ENCODE peak calls at places on chromosome 12, in seven cellular contexts. L, R, A, E, I, O and K are unnamed samples. For H3K27me3, the result is how much of the 10 kb centered on the place peaks cover.

GRCh38 chr12:43338848-43339526 is 213.0 kb downstream of the ADAMTS20 start:
- DNase-seq in L (no peak), R (no peak), A (no peak), E (no peak), I (no peak), O (no peak), K (no peak)

GRCh38 chr12:116601524-116601923 is 42.3 kb downstream of the MAP1LC3B2 start:
- DNase-seq in L (no peak), R (no peak), A (no peak), E (no peak), I (no peak), O (no peak), K (no peak)

GRCh38 chr12:125509195-125509594 is 444.0 kb downstream of the AACS start:
- DNase-seq in L (no peak), R (no peak), A (no peak), E (no peak), I (no peak), O (no peak), K (no peak)

GRCh38 chr12:2170376-2170775 is 117.6 kb downstream of the CACNA1C start:
- DNase-seq in L (no peak), R (no peak), A (no peak), E (no peak), I (no peak), O (no peak), K (no peak)

GRCh38 chr12:43696154-43696553 is 62.4 kb downstream of the PUS7L start:
- DNase-seq in L (no peak), R (no peak), A (no peak), E (no peak), I (no peak), O (no peak), K (no peak)

GRCh38 chr12:42609605-42610004 is 20.1 kb upstream of the PRICKLE1 start:
- DNase-seq in L (no peak), R (no peak), A (no peak), E (no peak), I (no peak), O (no peak), K (no peak)

GRCh38 chr12:22514875-22515274 is 29.5 kb downstream of the C2CD5 start:
- DNase-seq in L (no peak), R (no peak), A (no peak), E (no peak), I (no peak), O (no peak), K (no peak)

GRCh38 chr12:46808955-46809697 is 16.7 kb downstream of the SLC38A4 start:
- DNase-seq in L (no peak), R (no peak), A (no peak), E (no peak), I (no peak), O (no peak), K (no peak)

GRCh38 chr12:83161451-83161850 is 474.7 kb downstream of the TMTC2 start:
- DNase-seq in L (no peak), R (no peak), A (no peak), E (no peak), I (no peak), O (no peak), K (no peak)

GRCh38 chr12:122166422-122167327 is 7.3 kb downstream of the IL31 start:
- DNase-seq in L (no peak), R (no peak), A (no peak), E (no peak), I (no peak), O (no peak), K (no peak)

GRCh38 chr12:103326190-103326589 is 169.6 kb downstream of the C12orf42 start:
- DNase-seq in L (no peak), R (no peak), A (no peak), E (no peak), I (no peak), O (no peak), K (no peak)

GRCh38 chr12:57127101-57127709 is 1.1 kb upstream of the LRP1 start:
- DNase-seq in L (no peak), R (peak), A (peak), E (no peak), I (peak), O (peak), K (peak)

GRCh38 chr12:2179953-2180736 is 127.4 kb downstream of the CACNA1C start:
- DNase-seq in L (no peak), R (peak), A (peak), E (no peak), I (peak), O (no peak), K (peak)

GRCh38 chr12:13100882-13101769 is 2.3 kb downstream of the GSG1 start:
- DNase-seq in L (peak), R (peak), A (peak), E (peak), I (peak), O (peak), K (peak)

GRCh38 chr12:646303-647038 is 16.8 kb downstream of the NINJ2 start:
- DNase-seq in L (no peak), R (peak), A (peak), E (no peak), I (peak), O (no peak), K (peak)

GRCh38 chr12:11724888-11725310 is 75.4 kb downstream of the ETV6 start:
- DNase-seq in L (no peak), R (no peak), A (no peak), E (no peak), I (no peak), O (no peak), K (no peak)

GRCh38 chr12:111756196-111756595 is 10.5 kb upstream of the ALDH2 start:
- DNase-seq in L (peak), R (no peak), A (no peak), E (no peak), I (no peak), O (no peak), K (no peak)

GRCh38 chr12:2856901-2857495 is at the start of gene TEX52:
- DNase-seq in L (no peak), R (no peak), A (no peak), E (no peak), I (no peak), O (no peak), K (no peak)

GRCh38 chr12:56127485-56127887 is 581 bp upstream of the ESYT1 start:
- DNase-seq in L (no peak), R (no peak), A (no peak), E (no peak), I (no peak), O (no peak), K (no peak)

GRCh38 chr12:113246478-113247122 is 25.3 kb downstream of the TPCN1 start:
- DNase-seq in L (no peak), R (no peak), A (no peak), E (no peak), I (peak), O (no peak), K (no peak)

GRCh38 chr12:1836854-1837411 is 16.6 kb downstream of the LRTM2 start:
- DNase-seq in L (peak), R (no peak), A (no peak), E (no peak), I (no peak), O (no peak), K (peak)

GRCh38 chr12:116314477-116314876 is 37.0 kb upstream of the MED13L start:
- DNase-seq in L (no peak), R (no peak), A (no peak), E (no peak), I (no peak), O (no peak), K (peak)

GRCh38 chr12:131205534-131205933 is 251.8 kb downstream of the ADGRD1 start:
- DNase-seq in L (no peak), R (no peak), A (no peak), E (no peak), I (no peak), O (no peak), K (no peak)

GRCh38 chr12:24561411-24561871 is 387.5 kb downstream of the BCAT1 start:
- DNase-seq in L (no peak), R (no peak), A (no peak), E (no peak), I (peak), O (no peak), K (peak)

GRCh38 chr12:88793091-88793490 is 212.8 kb upstream of the KITLG start:
- DNase-seq in L (no peak), R (no peak), A (no peak), E (no peak), I (no peak), O (no peak), K (no peak)

GRCh38 chr12:66329941-66330340 is 27.6 kb downstream of the HELB start:
- DNase-seq in L (no peak), R (no peak), A (no peak), E (no peak), I (peak), O (no peak), K (no peak)

GRCh38 chr12:20404576-20405346 is 36.4 kb downstream of the PDE3A start:
- DNase-seq in L (no peak), R (peak), A (peak), E (no peak), I (no peak), O (no peak), K (no peak)

GRCh38 chr12:107344035-107344808 is 250.9 kb upstream of the CRY1 start:
- DNase-seq in L (no peak), R (no peak), A (no peak), E (no peak), I (no peak), O (no peak), K (no peak)

GRCh38 chr12:51972424-51972812 is 20.9 kb downstream of the ACVR1B start:
- DNase-seq in L (no peak), R (no peak), A (no peak), E (no peak), I (no peak), O (no peak), K (no peak)

GRCh38 chr12:69502342-69503081 is 32.3 kb downstream of the FRS2 start:
- DNase-seq in L (no peak), R (no peak), A (no peak), E (no peak), I (no peak), O (no peak), K (no peak)

GRCh38 chr12:18045446-18046001 is 44.5 kb downstream of the RERGL start:
- DNase-seq in L (no peak), R (no peak), A (no peak), E (no peak), I (no peak), O (no peak), K (no peak)

GRCh38 chr12:49825971-49826421 is 2.2 kb downstream of the NCKAP5L start:
- DNase-seq in L (no peak), R (no peak), A (no peak), E (no peak), I (no peak), O (no peak), K (no peak)

GRCh38 chr12:4526923-4527546 is 11.7 kb upstream of the RAD51AP1 start:
- DNase-seq in L (no peak), R (no peak), A (no peak), E (no peak), I (no peak), O (no peak), K (no peak)

GRCh38 chr12:24997970-24998582 is 49.2 kb upstream of the BCAT1 start:
- DNase-seq in L (no peak), R (no peak), A (no peak), E (no peak), I (no peak), O (no peak), K (no peak)

GRCh38 chr12:12807970-12808702 is 5.0 kb upstream of the DDX47 start:
- DNase-seq in L (no peak), R (peak), A (no peak), E (peak), I (no peak), O (peak), K (peak)

GRCh38 chr12:101940400-101940950 is 63.1 kb downstream of the DRAM1 start:
- DNase-seq in L (no peak), R (no peak), A (no peak), E (no peak), I (peak), O (no peak), K (no peak)

GRCh38 chr12:101939306-101939705 is 61.9 kb downstream of the DRAM1 start:
- DNase-seq in L (no peak), R (no peak), A (no peak), E (no peak), I (no peak), O (no peak), K (no peak)

GRCh38 chr12:101939856-101940265 is 62.5 kb downstream of the DRAM1 start:
- DNase-seq in L (no peak), R (no peak), A (no peak), E (peak), I (peak), O (peak), K (no peak)

GRCh38 chr12:101941306-101942000 is 64.1 kb downstream of the DRAM1 start:
- DNase-seq in L (no peak), R (no peak), A (no peak), E (no peak), I (no peak), O (no peak), K (no peak)

GRCh38 chr12:101942206-101942605 is 64.8 kb downstream of the DRAM1 start:
- DNase-seq in L (no peak), R (no peak), A (no peak), E (no peak), I (no peak), O (no peak), K (no peak)
- H3K27me3 ChIP-seq in L (under half), R (under half), A (under half), E (under half), I (under half), O (under half), K (under half)

GRCh38 chr12:94172973-94173372 is 24.6 kb downstream of the PLXNC1 start:
- DNase-seq in L (no peak), R (no peak), A (peak), E (no peak), I (no peak), O (no peak), K (no peak)
- H3K27me3 ChIP-seq in L (under half), R (under half), A (under half), E (under half), I (under half), O (under half), K (under half)

GRCh38 chr12:53474819-53475218 is 22.9 kb downstream of the PCBP2 start:
- DNase-seq in L (peak), R (no peak), A (no peak), E (no peak), I (no peak), O (no peak), K (no peak)
- H3K27me3 ChIP-seq in L (under half), R (under half), A (under half), E (under half), I (under half), O (under half), K (under half)

DNA sequence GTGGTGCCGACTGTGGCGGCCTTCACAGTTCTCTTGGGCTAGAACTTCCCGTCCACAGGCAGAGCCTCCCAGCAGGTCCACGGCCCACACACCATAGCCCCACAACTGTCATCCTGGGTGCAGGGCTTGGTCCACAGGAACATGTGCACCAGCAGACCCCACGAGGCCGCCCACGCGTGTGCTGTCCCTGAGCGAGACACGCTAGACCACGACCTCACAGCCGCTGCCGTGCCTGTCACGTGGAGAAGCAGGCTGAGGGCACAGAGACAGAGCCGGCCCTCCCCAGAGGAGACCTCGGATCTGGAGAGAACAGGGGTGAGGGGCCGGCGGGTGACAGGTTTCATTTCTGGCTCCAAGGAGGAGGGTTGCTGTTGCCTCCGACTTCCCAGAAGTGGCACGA is 8.9 kb upstream of the GALNT9 start:
- DNase-seq in L (peak), R (no peak), A (no peak), E (no peak), I (no peak), O (no peak), K (no peak)
- H3K27me3 ChIP-seq in L (under half), R (half or more), A (half or more), E (under half), I (under half), O (under half), K (under half)

DNA sequence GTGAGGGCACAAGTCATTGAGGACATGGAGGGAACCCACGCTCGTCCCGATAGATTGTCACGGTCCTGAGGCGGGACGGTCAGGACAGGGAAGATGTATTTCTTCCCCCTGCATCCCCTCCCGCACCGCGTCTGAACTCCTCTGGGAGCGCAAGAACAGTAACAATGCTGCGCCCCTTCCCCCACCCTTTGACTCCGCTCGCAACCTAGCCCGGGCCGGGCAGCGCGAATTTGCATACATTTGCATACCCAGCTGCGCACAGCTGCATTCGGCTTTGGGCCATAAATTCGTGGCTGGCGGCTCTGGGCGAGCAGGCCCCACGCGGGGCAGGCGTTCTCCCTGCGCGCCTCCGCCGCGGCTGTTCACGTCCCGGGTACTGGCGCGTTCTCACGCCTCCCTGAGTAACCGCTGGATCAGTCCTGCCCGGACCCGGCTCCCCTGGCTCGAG is 29.0 kb upstream of the SMUG1 start:
- DNase-seq in L (peak), R (peak), A (no peak), E (no peak), I (no peak), O (no peak), K (no peak)
- H3K27me3 ChIP-seq in L (under half), R (under half), A (half or more), E (under half), I (under half), O (under half), K (under half)

GRCh38 chr12:128747441-128747840 is 76.3 kb downstream of the SLC15A4 start:
- DNase-seq in L (no peak), R (no peak), A (no peak), E (no peak), I (no peak), O (no peak), K (no peak)
- H3K27me3 ChIP-seq in L (under half), R (half or more), A (under half), E (under half), I (under half), O (under half), K (under half)

GRCh38 chr12:132537836-132538235 is 47.9 kb downstream of the FBRSL1 start:
- DNase-seq in L (peak), R (no peak), A (no peak), E (no peak), I (no peak), O (no peak), K (no peak)
- H3K27me3 ChIP-seq in L (under half), R (under half), A (under half), E (under half), I (under half), O (under half), K (under half)

DNA sequence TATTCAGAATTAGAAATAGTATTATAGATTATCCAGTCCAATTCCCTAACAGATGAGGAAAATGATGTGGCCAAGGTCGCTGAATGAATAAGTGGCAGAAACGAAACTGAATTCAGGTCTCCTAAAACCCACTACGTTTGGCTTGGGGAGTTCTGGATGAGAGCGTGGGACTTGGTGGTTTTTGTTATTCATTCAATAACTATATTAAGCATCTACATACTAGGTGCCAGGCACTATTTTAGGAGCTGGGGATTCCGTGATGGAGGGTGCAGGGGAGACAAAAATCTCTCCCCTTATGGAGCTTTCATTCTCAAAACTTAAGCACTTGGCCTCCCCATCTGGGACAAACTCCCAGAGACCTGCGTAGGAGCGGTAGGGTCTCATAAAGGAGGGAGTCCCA is 785 bp upstream of the CCDC184 start:
- DNase-seq in L (no peak), R (no peak), A (no peak), E (no peak), I (no peak), O (no peak), K (no peak)
- H3K27me3 ChIP-seq in L (under half), R (half or more), A (half or more), E (under half), I (under half), O (under half), K (under half)

GRCh38 chr12:15227004-15227679 is 5.9 kb upstream of the RERG start:
- DNase-seq in L (no peak), R (peak), A (peak), E (no peak), I (peak), O (no peak), K (peak)

GRCh38 chr12:15230137-15230536 is 8.9 kb upstream of the RERG start:
- DNase-seq in L (no peak), R (no peak), A (no peak), E (no peak), I (no peak), O (no peak), K (no peak)

GRCh38 chr12:15220451-15220850 is 766 bp downstream of the RERG start:
- DNase-seq in L (no peak), R (no peak), A (no peak), E (no peak), I (no peak), O (no peak), K (no peak)

GRCh38 chr12:15220961-15221885 is at the start of gene RERG:
- DNase-seq in L (peak), R (peak), A (peak), E (peak), I (peak), O (peak), K (peak)

GRCh38 chr12:15225136-15225535 is 3.9 kb upstream of the RERG start:
- DNase-seq in L (no peak), R (no peak), A (no peak), E (no peak), I (no peak), O (no peak), K (no peak)
- H3K27me3 ChIP-seq in L (under half), R (half or more), A (under half), E (under half), I (under half), O (under half), K (under half)

DNA sequence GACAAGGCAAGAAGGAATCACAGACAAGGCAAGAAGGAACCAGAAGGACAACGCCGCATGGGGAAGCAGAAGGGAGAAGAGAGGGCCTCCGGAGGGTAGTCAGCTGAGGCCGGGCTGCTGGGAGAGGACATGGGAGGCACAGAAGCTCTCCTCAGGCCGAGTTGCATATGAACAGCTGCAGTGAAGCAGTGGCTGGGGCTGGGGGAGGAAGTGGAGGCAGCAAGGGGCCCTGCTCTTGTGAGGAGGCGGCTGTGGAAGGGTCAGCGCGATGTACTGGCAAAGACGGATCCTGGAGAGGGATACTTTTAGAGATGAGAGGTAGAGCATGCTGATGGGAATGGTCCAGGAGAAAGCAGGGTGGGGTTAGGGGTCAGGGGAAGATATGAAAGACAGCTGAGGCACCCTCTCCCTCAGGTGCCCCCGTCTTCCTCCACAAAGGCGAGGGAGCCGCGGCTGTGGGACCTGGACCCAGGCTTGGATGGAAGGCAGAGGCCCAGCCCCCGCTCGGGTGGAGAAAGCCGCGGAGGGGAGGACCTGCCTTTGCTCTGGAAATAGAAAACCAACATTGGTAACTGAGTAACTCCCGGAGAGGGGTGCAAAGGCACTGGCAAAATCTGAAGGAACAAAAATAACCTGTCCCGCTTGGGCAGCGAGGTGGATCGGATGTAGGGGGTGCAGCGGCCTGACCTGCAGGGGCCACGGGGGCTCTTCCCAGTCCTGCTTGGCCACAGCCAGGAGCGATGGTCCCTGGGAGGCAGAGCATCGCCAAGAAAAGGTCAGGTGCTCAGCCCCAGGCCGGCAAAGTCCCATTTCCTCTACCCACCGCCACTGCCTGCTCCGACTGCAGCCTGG is 21.7 kb upstream of the TMEM106C start:
- DNase-seq in L (peak), R (no peak), A (no peak), E (no peak), I (no peak), O (no peak), K (no peak)
- H3K27me3 ChIP-seq in L (under half), R (under half), A (under half), E (under half), I (under half), O (under half), K (under half)